ENCODE peak calls at places on chromosomes 2 and 18, in six cellular contexts. C is endothelial cell; K is foreskin fibroblast; Q is stimulated activated CD4-positive, alpha-beta T cell treated with anti-CD3 and anti-CD28 coated beads, TNF-alpha, amount 100 ng/mL, for 4 hours; D is DMS153; O is GM12891. L is an unnamed sample.
A peak's percentile ranks its signal among the peaks of the same experiment; 100 is the strongest.

GRCh38 chr2:236748801-236749200 is 179.2 kb downstream of the ACKR3 start:
- DNase-seq in C (no peak), K (no peak), Q (no peak), D (no peak), O (no peak), L (peak; percentile 18)

GRCh38 chr2:235314371-235314915 is 179.4 kb upstream of the AGAP1 start:
- DNase-seq in C (no peak), K (no peak), Q (no peak), D (peak; percentile 67), O (no peak), L (no peak)

GRCh38 chr18:3424280-3424890 is 25.6 kb upstream of the TGIF1 start:
- DNase-seq in C (no peak), K (no peak), Q (no peak), D (no peak), O (no peak), L (no peak)

GRCh38 chr2:121253021-121253673 is 31.9 kb downstream of the TFCP2L1 start:
- DNase-seq in C (no peak), K (no peak), Q (no peak), D (no peak), O (no peak), L (no peak)

GRCh38 chr2:101305492-101306123 is 2.9 kb downstream of the RNF149 start:
- DNase-seq in C (no peak), K (peak; percentile 74), Q (no peak), D (no peak), O (no peak), L (no peak)

GRCh38 chr18:21362921-21363320 is 120.9 kb downstream of the GREB1L start:
- DNase-seq in C (no peak), K (peak; percentile 11), Q (no peak), D (no peak), O (no peak), L (no peak)

GRCh38 chr2:144131042-144131441 is 388.9 kb downstream of the ZEB2 start:
- DNase-seq in C (no peak), K (peak; percentile 80), Q (no peak), D (no peak), O (no peak), L (no peak)

GRCh38 chr2:240893363-240893828 is 2.6 kb downstream of the MAB21L4 start:
- DNase-seq in C (no peak), K (peak; percentile 39), Q (peak; percentile 9), D (no peak), O (no peak), L (no peak)

GRCh38 chr18:48319796-48320638 is 89.2 kb downstream of the ZBTB7C start:
- DNase-seq in C (no peak), K (no peak), Q (no peak), D (peak; percentile 95), O (no peak), L (no peak)

GRCh38 chr2:111071480-111072143 is 49.1 kb upstream of the BCL2L11 start:
- DNase-seq in C (peak; percentile 36), K (peak; percentile 75), Q (no peak), D (peak; percentile 48), O (no peak), L (no peak)

GRCh38 chr2:168723494-168723893 is 78.9 kb upstream of the NOSTRIN start:
- DNase-seq in C (no peak), K (no peak), Q (no peak), D (no peak), O (no peak), L (no peak)

GRCh38 chr2:64732153-64732552 is 78.4 kb upstream of the SERTAD2 start:
- DNase-seq in C (no peak), K (no peak), Q (no peak), D (no peak), O (no peak), L (no peak)

GRCh38 chr18:73283032-73283431 is 415.2 kb upstream of the NETO1 start:
- DNase-seq in C (no peak), K (peak; percentile 20), Q (no peak), D (no peak), O (no peak), L (no peak)